ENCODE peak calls at places on chromosomes 16 and 17, in ten cellular contexts. P is naive thymus-derived CD4-positive, alpha-beta T cell; R is body of pancreas; G is testis; V is gastrocnemius medialis; I is ovary; T is GM23248; J is heart right ventricle; B is pancreas; C is stomach. K is an unnamed sample. For H3K9me3 and H3K4me1, the result is how much of the 10 kb centered on the place peaks cover.

GRCh38 chr17:9833922-9834321 is 8.2 kb downstream of the GLP2R start:
- DNase-seq in P (no peak), R (no peak), G (peak), V (no peak), I (no peak), T (no peak), J (no peak), B (no peak), C (no peak), K (no peak)

GRCh38 chr17:50986989-50987660 is 121.0 kb upstream of the TOB1 start:
- DNase-seq in P (no peak), R (no peak), G (no peak), V (no peak), I (no peak), T (peak), J (no peak), B (no peak), C (no peak), K (no peak)

GRCh38 chr16:17275076-17275732 is 195.6 kb downstream of the XYLT1 start:
- DNase-seq in P (no peak), R (peak), G (no peak), V (no peak), I (no peak), T (peak), J (no peak), B (peak), C (peak), K (peak)

GRCh38 chr16:10878644-10879498 is 1.9 kb downstream of the CIITA start:
- DNase-seq in P (no peak), R (peak), G (peak), V (no peak), I (peak), T (peak), J (peak), B (peak), C (peak), K (no peak)

GRCh38 chr16:64240586-64240985 is 881.3 kb downstream of the CDH11 start:
- DNase-seq in P (no peak), R (no peak), G (no peak), V (no peak), I (no peak), T (peak), J (no peak), B (no peak), C (no peak), K (no peak)

GRCh38 chr17:45018514-45019176 is 32.8 kb downstream of the DCAKD start:
- DNase-seq in P (no peak), R (no peak), G (no peak), V (no peak), I (peak), T (peak), J (peak), B (no peak), C (no peak), K (no peak)

GRCh38 chr16:1057252-1057932 is 15.2 kb upstream of the SSTR5 start:
- DNase-seq in P (peak), R (peak), G (peak), V (no peak), I (no peak), T (peak), J (peak), B (no peak), C (peak), K (no peak)

GRCh38 chr16:84093879-84094270 is 22.9 kb downstream of the MBTPS1 start:
- DNase-seq in P (no peak), R (no peak), G (no peak), V (no peak), I (no peak), T (no peak), J (no peak), B (no peak), C (no peak), K (no peak)

GRCh38 chr17:9644910-9645751 is at the start of gene USP43:
- DNase-seq in P (no peak), R (peak), G (peak), V (no peak), I (no peak), T (peak), J (no peak), B (peak), C (peak), K (peak)

GRCh38 chr17:45413498-45413923 is 19.2 kb downstream of the ARHGAP27 start:
- DNase-seq in P (no peak), R (no peak), G (peak), V (peak), I (no peak), T (no peak), J (peak), B (no peak), C (peak), K (no peak)

GRCh38 chr17:38748329-38749221 is at the start of gene PCGF2:
- DNase-seq in P (no peak), R (peak), G (peak), V (peak), I (peak), T (peak), J (peak), B (peak), C (peak), K (peak)

GRCh38 chr17:82022981-82023446 is at the start of gene LRRC45:
- DNase-seq in P (peak), R (peak), G (peak), V (peak), I (peak), T (peak), J (peak), B (peak), C (peak), K (peak)

GRCh38 chr17:57940653-57941329 is 14.4 kb downstream of the CUEDC1 start:
- DNase-seq in P (no peak), R (no peak), G (no peak), V (peak), I (no peak), T (no peak), J (no peak), B (no peak), C (no peak), K (no peak)

GRCh38 chr17:76683011-76683755 is 27.6 kb downstream of the MXRA7 start:
- DNase-seq in P (no peak), R (no peak), G (no peak), V (no peak), I (peak), T (no peak), J (no peak), B (no peak), C (no peak), K (no peak)

GRCh38 chr17:22268912-22269220 is 576.5 kb downstream of the KCNJ18 start:
- DNase-seq in P (no peak), R (no peak), G (no peak), V (no peak), I (no peak), T (no peak), J (no peak), B (no peak), C (peak), K (no peak)

GRCh38 chr17:22272363-22273146 is 580.2 kb downstream of the KCNJ18 start:
- DNase-seq in P (no peak), R (no peak), G (no peak), V (no peak), I (no peak), T (no peak), J (no peak), B (no peak), C (no peak), K (no peak)

GRCh38 chr17:22277595-22277994 is 585.3 kb downstream of the KCNJ18 start:
- DNase-seq in P (no peak), R (no peak), G (no peak), V (no peak), I (no peak), T (no peak), J (no peak), B (no peak), C (peak), K (no peak)

GRCh38 chr17:22270381-22270780 is 578.1 kb downstream of the KCNJ18 start:
- DNase-seq in P (no peak), R (no peak), G (no peak), V (no peak), I (no peak), T (no peak), J (no peak), B (no peak), C (no peak), K (no peak)

DNA sequence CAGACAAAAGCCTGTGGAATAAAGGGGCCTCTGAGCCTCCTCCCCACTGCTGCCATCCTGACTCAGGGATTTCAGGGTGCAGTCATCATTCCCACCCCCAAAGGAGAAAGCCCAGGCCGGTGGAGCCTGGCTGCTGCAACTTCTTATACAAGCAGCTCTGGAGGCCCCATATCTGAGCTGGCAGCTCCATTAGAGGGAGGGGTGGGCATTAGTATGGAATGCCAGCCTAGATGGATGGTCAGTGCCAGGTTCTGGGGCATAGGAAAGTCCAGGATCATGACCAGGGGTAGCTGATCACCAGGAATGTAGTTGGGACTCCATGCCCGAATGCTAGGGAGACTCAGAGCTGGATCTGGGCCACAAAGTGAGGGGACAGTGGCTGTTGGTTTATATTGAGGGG is 581.0 kb downstream of the KCNJ18 start:
- DNase-seq in P (no peak), R (no peak), G (no peak), V (no peak), I (no peak), T (no peak), J (no peak), B (no peak), C (no peak), K (no peak)
- H3K9me3 ChIP-seq in P (under half), R (under half), G (under half), V (under half), I (under half), T (under half), J (under half), B (under half), C (under half), K (under half)

DNA sequence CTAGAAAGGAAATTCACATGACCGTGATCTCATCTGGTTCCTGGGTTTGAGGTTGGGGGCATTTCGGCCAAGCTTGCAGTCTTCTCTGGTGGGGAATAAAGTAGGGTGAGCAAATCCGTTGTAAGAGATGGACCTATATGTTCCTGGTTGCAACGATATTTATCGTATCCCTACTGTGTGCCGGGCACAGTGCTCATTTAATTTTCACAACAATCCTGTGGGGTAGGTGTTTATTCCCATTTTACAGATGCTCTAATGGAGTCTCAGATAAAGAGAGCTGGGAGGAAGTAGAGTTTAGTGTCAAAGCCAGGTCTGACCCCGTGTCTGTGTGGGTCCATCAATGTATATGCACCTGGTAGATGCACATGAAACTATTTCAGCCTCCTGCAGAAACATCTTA is 9.4 kb downstream of the CMIP start:
- DNase-seq in P (no peak), R (no peak), G (no peak), V (no peak), I (no peak), T (no peak), J (no peak), B (no peak), C (no peak), K (no peak)
- H3K4me1 ChIP-seq in P (under half), R (half or more), G (under half), V (under half), I (under half), T (under half), J (under half), B (under half), C (under half), K (under half)

GRCh38 chr17:41968676-41969075 is 2.1 kb downstream of the CNP start:
- DNase-seq in P (no peak), R (no peak), G (no peak), V (no peak), I (no peak), T (no peak), J (no peak), B (no peak), C (no peak), K (no peak)
- H3K4me3 ChIP-seq in P (no peak), R (no peak), G (no peak), V (no peak), I (no peak), T (no peak), J (no peak), B (no peak), C (peak), K (no peak)

DNA sequence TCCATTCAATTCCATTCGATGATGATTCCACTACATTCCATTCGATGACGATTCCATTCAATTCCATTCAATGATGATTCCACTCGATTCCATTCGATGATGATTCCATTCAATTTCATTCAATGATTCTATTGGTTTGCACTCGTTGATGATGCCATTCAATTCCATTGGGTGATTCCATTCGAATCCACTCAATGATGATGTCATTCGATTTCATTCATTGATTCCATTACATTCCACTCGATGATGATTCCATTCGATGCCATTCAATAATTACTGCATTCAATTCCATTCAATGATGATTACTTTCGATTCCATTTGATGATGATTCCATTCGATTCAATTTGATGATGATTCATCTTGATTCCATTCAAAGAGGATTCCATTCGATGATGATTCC is 1299.4 kb downstream of the TP53TG3F start:
- DNase-seq in P (no peak), R (no peak), G (no peak), V (no peak), I (no peak), T (no peak), J (no peak), B (no peak), C (no peak), K (no peak)
- H3K9me3 ChIP-seq in P (under half), R (under half), G (under half), V (under half), I (under half), T (under half), J (half or more), B (under half), C (half or more), K (under half)

GRCh38 chr16:80982646-80983045 is 24.0 kb downstream of the CMC2 start:
- DNase-seq in P (no peak), R (no peak), G (no peak), V (no peak), I (no peak), T (no peak), J (no peak), B (no peak), C (no peak), K (no peak)
- H3K4me1 ChIP-seq in P (under half), R (under half), G (under half), V (under half), I (under half), T (under half), J (under half), B (under half), C (under half), K (under half)

GRCh38 chr17:75633484-75634375 is 496 bp downstream of the SMIM5 start:
- DNase-seq in P (peak), R (peak), G (peak), V (peak), I (peak), T (peak), J (peak), B (peak), C (peak), K (peak)

GRCh38 chr17:75634376-75634740 is 1.1 kb downstream of the SMIM5 start:
- DNase-seq in P (no peak), R (no peak), G (no peak), V (no peak), I (peak), T (no peak), J (no peak), B (no peak), C (no peak), K (no peak)

GRCh38 chr17:75632428-75632827 is 806 bp upstream of the SMIM5 start:
- DNase-seq in P (no peak), R (no peak), G (no peak), V (no peak), I (no peak), T (no peak), J (no peak), B (no peak), C (no peak), K (no peak)

GRCh38 chr17:75631353-75631752 is 1.9 kb upstream of the SMIM5 start:
- DNase-seq in P (no peak), R (no peak), G (no peak), V (no peak), I (no peak), T (no peak), J (no peak), B (no peak), C (no peak), K (no peak)

DNA sequence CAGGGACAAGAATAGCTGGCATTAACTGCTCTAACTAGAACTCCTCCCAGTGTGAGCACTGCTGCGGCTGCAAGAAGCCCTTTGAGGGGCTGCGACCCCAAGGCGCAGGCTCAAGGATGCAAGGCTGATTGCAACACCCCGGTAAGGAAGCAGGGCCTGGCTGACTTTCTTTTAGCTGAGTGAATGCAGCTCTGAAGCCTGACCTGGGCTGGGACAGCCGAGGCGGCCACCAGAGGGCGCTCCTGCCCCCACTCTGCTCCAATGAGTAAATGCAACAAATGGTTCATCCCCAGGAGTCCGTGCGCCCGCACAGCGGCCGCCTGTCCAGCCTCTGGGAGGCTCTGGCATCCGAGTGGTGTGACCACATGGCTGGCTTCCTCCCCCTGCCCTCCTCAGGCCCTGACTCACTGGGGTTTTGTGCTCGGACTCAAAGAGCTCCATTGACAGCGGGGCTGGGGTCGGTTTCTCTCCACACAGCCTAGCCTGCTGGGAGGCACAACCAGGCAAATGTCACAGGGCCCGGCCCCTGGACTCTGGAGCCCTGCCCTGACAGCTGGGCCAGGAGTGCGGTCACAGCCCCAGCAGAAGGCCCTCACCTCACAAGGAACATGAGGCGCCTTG is at the start of gene SMIM5:
- DNase-seq in P (peak), R (peak), G (peak), V (peak), I (peak), T (peak), J (peak), B (peak), C (peak), K (peak)
- H3K4me3 ChIP-seq in P (no peak), R (no peak), G (no peak), V (no peak), I (peak), T (no peak), J (peak), B (peak), C (peak), K (no peak)